ENCODE peak calls at places on chromosomes 5 and 9, in four cellular contexts. S is iris pigment epithelial cell, Y is T-helper 2 cell, M is T1000. K is an unnamed sample.
A peak's percentile ranks its signal among the peaks of the same experiment; 100 is the strongest.

GRCh38 chr5:78667461-78668103 is 19.0 kb upstream of the LHFPL2 start:
- DNase-seq in S (peak; percentile 40), Y (no peak), M (no peak), K (no peak)

GRCh38 chr5:74594172-74595040 is 46.1 kb downstream of the ENC1 start:
- DNase-seq in S (peak; percentile 81), Y (no peak), M (no peak), K (no peak)

GRCh38 chr5:155996123-155996522 is 330.8 kb upstream of the SGCD start:
- DNase-seq in S (no peak), Y (no peak), M (no peak), K (no peak)

GRCh38 chr5:142184939-142185526 is 76.5 kb downstream of the NDFIP1 start:
- DNase-seq in S (no peak), Y (no peak), M (no peak), K (no peak)

GRCh38 chr9:137306546-137307254 is 4.6 kb upstream of the NRARP start:
- DNase-seq in S (no peak), Y (no peak), M (no peak), K (no peak)

GRCh38 chr9:125325821-125326220 is 64.2 kb downstream of the GAPVD1 start:
- DNase-seq in S (peak; percentile 53), Y (no peak), M (no peak), K (no peak)

GRCh38 chr9:107213561-107214028 is 69.5 kb upstream of the RAD23B start:
- DNase-seq in S (peak; percentile 99), Y (no peak), M (peak; percentile 40), K (no peak)

GRCh38 chr5:57066921-57067914 is 106.6 kb upstream of the GPBP1 start:
- DNase-seq in S (peak; percentile 50), Y (no peak), M (no peak), K (no peak)

GRCh38 chr5:139668064-139668880 is 20.1 kb downstream of the CXXC5 start:
- DNase-seq in S (no peak), Y (peak; percentile 54), M (peak; percentile 72), K (no peak)

GRCh38 chr9:91948423-91949292 is 1.4 kb downstream of the ROR2 start:
- DNase-seq in S (peak; percentile 68), Y (no peak), M (no peak), K (peak; percentile 49)

GRCh38 chr9:68672625-68673024 is 32.4 kb upstream of the PIP5K1B start:
- DNase-seq in S (no peak), Y (no peak), M (no peak), K (no peak)

GRCh38 chr5:151082274-151082902 is 1.6 kb upstream of the TNIP1 start:
- DNase-seq in S (no peak), Y (no peak), M (no peak), K (no peak)